ENCODE peak calls at places on chromosome 1, in five cellular contexts. One of them, this sample, is unnamed.

GRCh38 chr1:36300526-36300925 is 5.6 kb upstream of the SH3D21 start:
- DNase-seq in GM10248: no peak
- DNase-seq in posterior cingulate gyrus: no peak
- DNase-seq in kidney: no peak
- DNase-seq in HCT116: no peak
- DNase-seq in this sample: no peak

GRCh38 chr1:14369526-14370213 is 228.8 kb upstream of the KAZN start:
- DNase-seq in GM10248: no peak
- DNase-seq in posterior cingulate gyrus: no peak
- DNase-seq in kidney: no peak
- DNase-seq in HCT116: no peak
- DNase-seq in this sample: peak

GRCh38 chr1:25973610-25974355 is 24.1 kb downstream of the PAFAH2 start:
- DNase-seq in GM10248: no peak
- DNase-seq in posterior cingulate gyrus: no peak
- DNase-seq in kidney: no peak
- DNase-seq in HCT116: no peak
- DNase-seq in this sample: no peak

GRCh38 chr1:5497471-5497870 is 494.8 kb downstream of the NPHP4 start:
- DNase-seq in GM10248: no peak
- DNase-seq in posterior cingulate gyrus: no peak
- DNase-seq in kidney: no peak
- DNase-seq in HCT116: no peak
- DNase-seq in this sample: no peak

GRCh38 chr1:183291802-183292515 is 105.9 kb downstream of the LAMC2 start:
- DNase-seq in GM10248: no peak
- DNase-seq in posterior cingulate gyrus: no peak
- DNase-seq in kidney: no peak
- DNase-seq in HCT116: no peak
- DNase-seq in this sample: no peak

GRCh38 chr1:40299366-40300248 is 17.5 kb downstream of the COL9A2 start:
- DNase-seq in GM10248: no peak
- DNase-seq in posterior cingulate gyrus: no peak
- DNase-seq in kidney: no peak
- DNase-seq in HCT116: no peak
- DNase-seq in this sample: no peak

GRCh38 chr1:18554597-18554996 is 73.9 kb downstream of the KLHDC7A start:
- DNase-seq in GM10248: no peak
- DNase-seq in posterior cingulate gyrus: no peak
- DNase-seq in kidney: no peak
- DNase-seq in HCT116: no peak
- DNase-seq in this sample: no peak

GRCh38 chr1:145961425-145962156 is 2.8 kb downstream of the ANKRD34A start:
- DNase-seq in GM10248: no peak
- DNase-seq in posterior cingulate gyrus: peak
- DNase-seq in kidney: peak
- DNase-seq in HCT116: no peak
- DNase-seq in this sample: no peak

GRCh38 chr1:226975259-226975908 is 35.3 kb downstream of the COQ8A start:
- DNase-seq in GM10248: no peak
- DNase-seq in posterior cingulate gyrus: peak
- DNase-seq in kidney: peak
- DNase-seq in HCT116: no peak
- DNase-seq in this sample: no peak